ENCODE peak calls at places on chromosome 3, in five cellular contexts. X is choroid plexus epithelial cell, Q is lower leg skin, U is dorsolateral prefrontal cortex, Y is pancreas. W is an unnamed sample.
A peak's percentile ranks its signal among the peaks of the same experiment; 100 is the strongest.

GRCh38 chr3:125157183-125157582 is 55.4 kb downstream of the SLC12A8 start:
- DNase-seq in U (no peak), Q (no peak), Y (no peak), X (no peak), W (no peak)

GRCh38 chr3:143433787-143434378 is 314.3 kb downstream of the CHST2 start:
- DNase-seq in Q (no peak), X (peak; percentile 20), U (no peak), Y (no peak), W (no peak)

GRCh38 chr3:120773932-120774331 is 31.4 kb downstream of the GTF2E1 start:
- DNase-seq in X (peak; percentile 59), Q (no peak), Y (no peak), U (no peak), W (no peak)

GRCh38 chr3:4722103-4722502 is 229.0 kb downstream of the ITPR1 start:
- DNase-seq in Q (peak; percentile 81), U (peak; percentile 30), Y (peak; percentile 75), X (peak; percentile 88), W (no peak)

GRCh38 chr3:29694783-29695182 is 413.9 kb downstream of the RBMS3 start:
- DNase-seq in Y (no peak), X (peak; percentile 96), U (no peak), Q (no peak), W (peak; percentile 94)

GRCh38 chr3:47578119-47578630 is 490 bp downstream of the CSPG5 start:
- DNase-seq in X (no peak), Y (peak; percentile 29), Q (peak; percentile 87), U (peak; percentile 52), W (no peak)

GRCh38 chr3:105518806-105519418 is 152.2 kb downstream of the ALCAM start:
- DNase-seq in X (peak; percentile 81), U (peak; percentile 14), Y (no peak), Q (no peak), W (no peak)

GRCh38 chr3:106711650-106712049 is 665.6 kb upstream of the CCDC54 start:
- DNase-seq in U (no peak), X (peak; percentile 62), Y (no peak), Q (no peak), W (no peak)

GRCh38 chr3:156826144-156826895 is at the start of gene LEKR1:
- DNase-seq in Q (peak; percentile 95), U (peak; percentile 88), Y (peak; percentile 86), X (peak; percentile 91), W (peak; percentile 95)

GRCh38 chr3:172102123-172102882 is 62.9 kb downstream of the FNDC3B start:
- DNase-seq in U (no peak), Q (no peak), Y (peak; percentile 71), X (no peak), W (no peak)

GRCh38 chr3:193490989-193491388 is 63.7 kb downstream of the ATP13A4 start:
- DNase-seq in X (no peak), Y (no peak), Q (no peak), U (no peak), W (no peak)

DNA sequence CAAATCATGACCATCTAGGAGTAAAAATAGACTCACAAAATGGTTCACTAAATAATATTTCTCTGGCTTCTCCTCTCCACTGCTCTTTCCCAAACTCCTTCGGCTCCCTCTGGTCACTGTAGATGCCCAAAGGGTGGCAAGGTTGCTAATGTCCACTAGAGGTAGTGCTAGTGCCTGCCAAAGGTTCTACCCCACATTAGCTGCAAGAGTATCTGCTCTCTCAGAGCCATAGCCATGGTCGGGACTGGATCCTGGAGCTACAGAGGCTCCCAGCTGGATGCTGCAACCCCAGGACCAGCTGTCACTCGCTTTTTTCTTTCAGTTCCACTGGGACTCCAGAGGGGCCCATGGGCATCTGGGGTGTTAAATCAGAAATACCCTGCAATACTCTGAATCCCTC is 8.5 kb downstream of the HTR3D start:
- DNase-seq in Q (no peak), U (no peak), X (peak; percentile 56), Y (no peak), W (no peak)
- TF ChIP-seq CTCF in Q (no peak), U (no peak), X (peak; percentile 65), Y (peak; percentile 12), W (peak; percentile 51)

GRCh38 chr3:96027718-96028117 is 786.7 kb upstream of the EPHA6 start:
- DNase-seq in X (no peak), Q (no peak), U (no peak), Y (no peak), W (no peak)

GRCh38 chr3:96017556-96017955 is 796.8 kb upstream of the EPHA6 start:
- DNase-seq in U (no peak), Q (no peak), X (no peak), Y (no peak), W (no peak)

DNA sequence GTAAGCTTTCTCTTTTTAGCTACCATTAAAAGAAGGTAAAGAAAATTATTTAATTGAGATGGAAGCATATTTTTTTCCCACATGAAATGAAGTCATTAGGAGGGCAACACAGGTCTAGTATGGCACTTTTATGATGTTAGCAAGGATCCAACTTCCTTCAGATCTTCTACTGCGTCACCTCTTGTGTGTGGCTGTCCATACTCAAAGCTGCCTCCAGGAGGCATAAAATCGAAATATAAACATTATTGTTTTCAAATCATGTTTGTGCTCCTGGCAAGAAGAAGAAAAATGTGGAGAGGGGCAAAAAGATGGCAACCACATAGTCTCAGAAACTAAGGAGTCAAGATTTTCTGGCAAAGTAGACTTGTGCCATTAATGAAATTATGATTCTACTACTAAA is 791.7 kb upstream of the EPHA6 start:
- DNase-seq in X (no peak), U (no peak), Q (no peak), Y (no peak), W (no peak)
- TF ChIP-seq CTCF in X (no peak), U (no peak), Q (no peak), Y (no peak), W (no peak)

GRCh38 chr3:67031986-67032385 is 33.9 kb downstream of the KBTBD8 start:
- DNase-seq in Y (no peak), Q (no peak), X (no peak), U (no peak), W (no peak)

GRCh38 chr3:67034371-67034770 is 36.3 kb downstream of the KBTBD8 start:
- DNase-seq in Q (no peak), X (no peak), U (no peak), Y (no peak), W (no peak)

GRCh38 chr3:67033091-67033490 is 35.0 kb downstream of the KBTBD8 start:
- DNase-seq in Y (no peak), Q (no peak), U (no peak), X (no peak), W (no peak)

DNA sequence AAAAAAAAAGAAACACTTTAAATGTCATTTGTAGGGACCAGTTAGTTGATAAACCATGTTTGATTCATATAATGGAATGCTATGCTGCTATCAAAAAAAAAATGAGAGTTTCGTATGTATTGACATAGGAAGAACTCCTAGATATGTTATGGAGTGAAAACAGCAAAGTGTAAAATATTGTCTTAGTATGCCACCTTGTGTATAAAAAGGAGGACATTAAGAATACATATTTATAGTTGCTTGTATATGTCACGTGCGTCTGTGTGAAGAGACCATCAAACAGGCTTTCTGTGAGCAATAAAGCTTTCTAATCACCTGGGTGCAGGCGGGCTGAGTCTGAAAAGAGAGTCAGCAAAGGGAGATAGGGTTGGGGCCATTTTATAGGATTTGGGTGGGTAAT is 39.5 kb downstream of the KBTBD8 start:
- DNase-seq in Y (no peak), X (peak; percentile 64), Q (no peak), U (no peak), W (no peak)
- TF ChIP-seq CTCF in Y (no peak), X (peak; percentile 41), Q (no peak), U (no peak), W (no peak)

DNA sequence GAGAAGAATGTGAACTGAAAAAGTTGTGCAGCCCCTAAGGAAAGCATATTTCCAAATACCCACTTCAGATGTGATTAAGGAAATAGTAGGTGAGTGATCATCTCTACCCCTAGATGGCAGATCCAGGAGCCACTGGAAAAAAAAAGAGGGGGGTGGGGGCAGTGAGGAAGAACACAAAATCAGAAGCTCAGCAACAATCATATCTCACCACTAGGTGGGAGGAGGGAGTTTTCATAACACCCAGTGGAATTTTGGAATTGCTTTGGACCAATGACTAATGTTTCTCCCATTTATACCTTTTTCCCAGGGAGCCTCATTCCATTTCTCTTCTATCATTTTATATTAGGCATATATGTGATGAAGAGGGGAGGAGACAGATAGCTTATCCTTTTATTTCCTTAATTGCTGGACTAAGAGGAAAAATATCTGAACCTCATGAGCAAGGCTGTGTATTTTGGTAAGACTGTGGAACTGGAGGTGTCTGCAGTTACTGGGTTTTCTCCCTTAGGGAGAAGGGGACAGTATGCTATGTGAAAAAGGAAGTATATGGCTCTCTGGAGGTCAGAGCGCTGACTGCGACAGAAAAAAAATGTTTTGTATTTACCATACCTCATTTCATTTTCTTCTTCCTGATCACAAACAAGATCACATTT is 363.4 kb downstream of the GAP43 start:
- DNase-seq in Q (no peak), Y (no peak), X (peak; percentile 71), U (no peak), W (no peak)
- TF ChIP-seq CTCF in Q (no peak), Y (no peak), X (peak; percentile 69), U (no peak), W (peak; percentile 55)

DNA sequence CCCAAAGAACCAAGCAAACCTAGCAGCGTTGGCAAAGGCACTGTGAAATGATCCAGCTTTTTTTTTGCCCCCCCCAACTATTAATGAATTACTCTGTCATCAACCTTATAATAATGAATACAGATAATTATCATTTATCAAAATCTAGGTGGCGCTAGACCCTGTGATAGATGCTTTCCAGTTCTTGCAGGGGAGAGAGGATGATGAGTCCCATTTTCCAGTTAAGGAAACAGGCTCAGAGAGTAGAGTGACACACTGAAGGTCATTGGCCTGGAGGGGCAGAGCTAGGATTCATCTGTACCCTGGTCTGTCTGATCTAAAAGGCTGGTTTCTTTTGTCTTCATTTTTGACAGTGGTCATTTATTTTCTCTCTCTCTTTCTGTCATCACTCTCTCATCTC is 5.0 kb downstream of the ACOX2 start:
- DNase-seq in U (no peak), X (no peak), Y (no peak), Q (no peak), W (no peak)
- TF ChIP-seq CTCF in U (no peak), X (peak; percentile 35), Y (no peak), Q (no peak), W (peak; percentile 24)

GRCh38 chr3:9946112-9947024 is 5.8 kb downstream of the PRRT3 start:
- DNase-seq in U (peak; percentile 83), Q (peak; percentile 96), Y (peak; percentile 87), X (peak; percentile 95), W (no peak)
- TF ChIP-seq CTCF in U (peak; percentile 69), Q (no peak), Y (peak; percentile 68), X (peak; percentile 54), W (peak; percentile 70)

DNA sequence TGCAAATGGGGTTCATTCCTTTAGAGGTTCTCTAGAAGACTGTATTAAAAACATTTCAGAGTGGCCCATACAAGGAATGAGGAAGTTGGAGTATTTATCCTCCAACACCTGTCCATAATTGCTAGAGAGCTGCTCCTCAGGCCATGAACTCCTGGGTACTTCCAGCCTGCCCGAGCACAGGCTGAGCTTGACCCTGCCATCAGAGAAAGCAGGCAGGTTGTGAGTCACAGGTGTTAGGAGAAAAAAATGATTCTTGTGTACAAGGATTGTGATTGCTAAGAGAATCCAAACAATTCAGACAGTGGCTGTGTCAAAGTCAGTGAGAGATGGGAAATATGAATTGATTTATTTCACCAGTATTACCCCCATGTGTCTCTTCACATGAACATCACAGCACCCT is 156.8 kb upstream of the GADL1 start:
- DNase-seq in X (no peak), Q (no peak), U (no peak), Y (no peak), W (no peak)
- TF ChIP-seq CTCF in X (no peak), Q (no peak), U (no peak), Y (no peak), W (no peak)

W was measured in retinal pigment epithelial cell.